ENCODE peak calls at places on chromosomes 4 and X, in seven cellular contexts. X, D, O, M, S, N and Z are unnamed samples.

GRCh38 chr4:70768301-70768948 is 46.7 kb downstream of the RUFY3 start:
- DNase-seq in X (no peak), D (no peak), O (no peak), M (peak), S (no peak), N (peak), Z (no peak)

GRCh38 chr4:83285022-83285387 is 407 bp upstream of the COQ2 start:
- DNase-seq in X (peak), D (no peak), O (no peak), M (peak), S (no peak), N (peak), Z (peak)

GRCh38 chrX:86194758-86195157 is 46.5 kb downstream of the DACH2 start:
- DNase-seq in X (no peak), D (no peak), O (no peak), M (no peak), S (no peak), N (no peak), Z (no peak)

GRCh38 chrX:43679778-43680177 is 23.7 kb downstream of the MAOA start:
- DNase-seq in X (no peak), D (no peak), O (no peak), M (no peak), S (no peak), N (peak), Z (no peak)

GRCh38 chrX:17590892-17591740 is 146.2 kb upstream of the SCML1 start:
- DNase-seq in X (peak), D (peak), O (peak), M (peak), S (no peak), N (peak), Z (peak)

GRCh38 chr4:111230265-111230664 is 607.4 kb upstream of the PITX2 start:
- DNase-seq in X (no peak), D (no peak), O (no peak), M (peak), S (no peak), N (no peak), Z (no peak)

GRCh38 chr4:22099896-22100295 is 151.3 kb upstream of the KCNIP4 start:
- DNase-seq in X (no peak), D (no peak), O (no peak), M (peak), S (no peak), N (peak), Z (no peak)

GRCh38 chr4:104302731-104303130 is 192.0 kb downstream of the CXXC4 start:
- DNase-seq in X (no peak), D (no peak), O (no peak), M (no peak), S (no peak), N (no peak), Z (no peak)

GRCh38 chr4:625631-626031 is 258 bp downstream of the PDE6B start:
- DNase-seq in X (no peak), D (no peak), O (no peak), M (no peak), S (no peak), N (no peak), Z (no peak)

GRCh38 chr4:149706942-149707341 is 108.7 kb downstream of the IQCM start:
- DNase-seq in X (no peak), D (no peak), O (no peak), M (peak), S (no peak), N (peak), Z (no peak)

GRCh38 chr4:56958111-56958517 is 19.3 kb downstream of the NOA1 start:
- DNase-seq in X (peak), D (no peak), O (peak), M (peak), S (no peak), N (peak), Z (no peak)

DNA sequence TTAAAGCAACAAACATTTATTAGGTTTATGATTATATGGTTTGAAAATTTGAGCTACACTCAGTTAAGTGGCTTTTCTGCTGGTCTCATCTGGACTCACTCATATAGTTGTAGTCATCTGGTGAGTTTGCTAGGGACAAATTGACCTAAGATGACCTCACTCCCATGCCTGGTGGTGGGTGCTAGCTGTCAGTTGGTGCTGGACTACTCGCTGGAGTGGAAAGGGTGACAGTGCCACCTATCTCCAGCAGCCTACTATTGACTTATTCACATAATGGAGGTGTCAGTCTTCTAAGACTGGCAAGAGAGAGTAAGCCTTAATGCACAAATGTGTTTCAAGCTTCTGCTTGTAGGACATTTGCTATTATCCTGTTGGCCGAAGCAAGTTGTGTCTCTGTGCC is 88.2 kb downstream of the TASL start:
- DNase-seq in X (peak), D (no peak), O (no peak), M (no peak), S (no peak), N (no peak), Z (no peak)
- TF ChIP-seq CTCF in X (no peak), D (peak), O (no peak), M (no peak), S (peak), N (no peak), Z (no peak)

GRCh38 chr4:24514808-24515207 is 69.5 kb downstream of the DHX15 start:
- DNase-seq in X (no peak), D (no peak), O (no peak), M (no peak), S (no peak), N (peak), Z (peak)
- TF ChIP-seq CTCF in X (no peak), D (peak), O (no peak), M (peak), S (peak), N (peak), Z (no peak)

GRCh38 chr4:96352051-96352517 is 512.2 kb downstream of the PDHA2 start:
- DNase-seq in X (peak), D (peak), O (peak), M (peak), S (no peak), N (peak), Z (no peak)
- TF ChIP-seq CTCF in X (no peak), D (peak), O (peak), M (peak), S (no peak), N (peak), Z (peak)

GRCh38 chrX:135435933-135436332 is 14.2 kb downstream of the SMIM10L2A start:
- DNase-seq in X (no peak), D (no peak), O (no peak), M (no peak), S (no peak), N (no peak), Z (no peak)

GRCh38 chrX:135436456-135436855 is 14.7 kb downstream of the SMIM10L2A start:
- DNase-seq in X (no peak), D (no peak), O (no peak), M (no peak), S (no peak), N (no peak), Z (no peak)

GRCh38 chrX:135436966-135437866 is 15.5 kb downstream of the SMIM10L2A start:
- DNase-seq in X (no peak), D (no peak), O (no peak), M (no peak), S (no peak), N (no peak), Z (no peak)

GRCh38 chrX:135438734-135439043 is 16.9 kb downstream of the SMIM10L2A start:
- DNase-seq in X (no peak), D (no peak), O (no peak), M (no peak), S (no peak), N (no peak), Z (no peak)

GRCh38 chrX:135437867-135438733 is 16.4 kb downstream of the SMIM10L2A start:
- DNase-seq in X (peak), D (no peak), O (no peak), M (no peak), S (no peak), N (no peak), Z (no peak)
- TF ChIP-seq CTCF in X (peak), D (peak), O (no peak), M (no peak), S (peak), N (no peak), Z (no peak)

DNA sequence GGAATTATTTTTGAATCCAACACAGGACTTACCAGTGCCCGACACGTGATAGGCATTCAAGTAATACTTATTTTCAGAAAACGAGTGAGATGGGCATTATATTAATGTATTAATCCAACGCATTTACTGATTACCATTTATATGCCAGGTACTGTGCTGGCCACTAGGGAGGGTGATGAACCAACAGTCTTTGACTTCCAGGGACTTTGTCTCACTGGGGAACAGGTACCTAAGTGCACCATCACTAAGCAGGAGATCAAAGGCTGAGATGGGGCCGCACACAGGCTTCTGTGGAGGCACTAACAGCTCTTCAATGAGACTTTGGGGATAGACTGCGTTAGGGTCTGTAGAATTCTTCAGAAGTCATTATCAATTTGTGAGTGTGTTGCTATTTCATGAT is 5.7 kb upstream of the TADA2B start:
- DNase-seq in X (no peak), D (no peak), O (no peak), M (no peak), S (no peak), N (no peak), Z (no peak)
- TF ChIP-seq CTCF in X (no peak), D (peak), O (no peak), M (no peak), S (peak), N (no peak), Z (no peak)

GRCh38 chr4:5824635-5825034 is 68.3 kb downstream of the CRMP1 start:
- DNase-seq in X (peak), D (no peak), O (no peak), M (peak), S (no peak), N (peak), Z (peak)
- TF ChIP-seq CTCF in X (peak), D (peak), O (peak), M (peak), S (peak), N (peak), Z (peak)

GRCh38 chrX:136200466-136200865 is 50.7 kb downstream of the MAP7D3 start:
- DNase-seq in X (peak), D (no peak), O (no peak), M (peak), S (no peak), N (peak), Z (peak)
- TF ChIP-seq CTCF in X (peak), D (peak), O (no peak), M (peak), S (peak), N (peak), Z (no peak)

DNA sequence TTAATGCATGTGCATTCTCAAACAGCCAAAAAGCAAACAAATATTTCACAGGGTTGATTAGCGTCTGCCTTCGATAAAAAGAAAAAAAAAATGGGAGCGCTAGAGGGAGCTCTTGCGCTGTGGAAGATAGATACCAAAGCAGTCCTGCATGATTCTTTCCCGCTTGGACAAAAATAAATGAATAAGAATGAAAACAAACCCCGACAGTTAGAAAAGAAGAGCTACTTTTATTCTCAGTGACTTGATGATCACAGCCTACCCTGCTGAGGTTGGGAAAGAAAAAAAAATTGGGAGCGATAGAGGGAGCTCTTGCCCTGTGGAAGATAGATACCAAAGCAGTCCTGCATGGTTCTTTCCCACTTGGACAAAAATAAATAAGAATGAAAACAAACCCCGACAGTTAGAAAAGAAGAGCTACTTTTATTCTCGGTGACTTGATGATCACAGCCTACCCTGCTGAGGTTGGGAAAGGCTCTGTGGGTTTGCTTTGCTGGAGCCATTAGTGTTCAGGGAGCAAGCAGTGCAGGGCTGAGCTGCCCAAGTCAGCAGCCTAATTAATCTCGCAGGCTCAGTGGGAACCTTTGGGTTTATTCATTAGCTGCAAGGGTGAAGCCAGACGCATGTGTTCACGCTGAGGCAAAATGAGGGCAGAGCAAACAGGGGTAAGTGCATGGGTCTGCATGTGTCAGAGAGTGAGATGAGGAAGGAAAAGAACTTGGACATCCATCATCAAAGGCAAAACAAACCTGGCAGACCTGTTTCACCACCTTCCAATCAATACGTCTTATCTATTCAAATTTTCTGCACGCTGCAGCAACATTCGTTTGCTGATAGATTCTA is 249.3 kb upstream of the PRKX start:
- DNase-seq in X (peak), D (peak), O (peak), M (peak), S (no peak), N (peak), Z (no peak)
- TF ChIP-seq CTCF in X (peak), D (peak), O (peak), M (peak), S (peak), N (peak), Z (no peak)

GRCh38 chrX:15594371-15594770 is 6.4 kb downstream of the ACE2 start:
- DNase-seq in X (peak), D (no peak), O (no peak), M (no peak), S (no peak), N (peak), Z (no peak)
- TF ChIP-seq CTCF in X (no peak), D (peak), O (no peak), M (peak), S (peak), N (peak), Z (no peak)

GRCh38 chr4:122691988-122692387 is 40.5 kb upstream of the BBS12 start:
- DNase-seq in X (no peak), D (no peak), O (no peak), M (no peak), S (no peak), N (no peak), Z (no peak)
- TF ChIP-seq CTCF in X (no peak), D (no peak), O (no peak), M (no peak), S (no peak), N (no peak), Z (no peak)